ENCODE peak calls at places on chromosomes 11 and 22, in seven cellular contexts. One of them, this sample, is unnamed. For H3K4me1, the result is how much of the 10 kb centered on the place peaks cover.

GRCh38 chr11:9384535-9385287 is at the start of gene IPO7:
- DNase-seq in neural progenitor cell: peak
- DNase-seq in body of pancreas: peak
- DNase-seq in ovary: peak
- DNase-seq in left ventricle myocardium inferior: peak
- DNase-seq in upper lobe of right lung: peak
- DNase-seq in uterus: peak
- DNase-seq in this sample: peak

GRCh38 chr11:23192256-23192655 is 332.0 kb upstream of the CCDC179 start:
- DNase-seq in upper lobe of right lung: no peak
- DNase-seq in neural progenitor cell: no peak
- DNase-seq in uterus: no peak
- DNase-seq in left ventricle myocardium inferior: no peak
- DNase-seq in ovary: no peak
- DNase-seq in body of pancreas: no peak
- DNase-seq in this sample: no peak

GRCh38 chr11:95095858-95096587 is 6.4 kb downstream of the ENDOD1 start:
- DNase-seq in uterus: no peak
- DNase-seq in body of pancreas: no peak
- DNase-seq in upper lobe of right lung: no peak
- DNase-seq in neural progenitor cell: no peak
- DNase-seq in left ventricle myocardium inferior: no peak
- DNase-seq in ovary: no peak
- DNase-seq in this sample: no peak

GRCh38 chr11:110921742-110922200 is 209.5 kb upstream of the ARHGAP20 start:
- DNase-seq in left ventricle myocardium inferior: no peak
- DNase-seq in upper lobe of right lung: no peak
- DNase-seq in body of pancreas: peak
- DNase-seq in ovary: peak
- DNase-seq in uterus: peak
- DNase-seq in neural progenitor cell: peak
- DNase-seq in this sample: peak

GRCh38 chr11:7639643-7640025 is 33.7 kb downstream of the CYB5R2 start:
- DNase-seq in body of pancreas: peak
- DNase-seq in neural progenitor cell: no peak
- DNase-seq in upper lobe of right lung: no peak
- DNase-seq in left ventricle myocardium inferior: no peak
- DNase-seq in uterus: peak
- DNase-seq in ovary: no peak
- DNase-seq in this sample: peak

GRCh38 chr11:134679592-134679991 is 267.6 kb upstream of the B3GAT1 start:
- DNase-seq in ovary: no peak
- DNase-seq in neural progenitor cell: no peak
- DNase-seq in left ventricle myocardium inferior: no peak
- DNase-seq in body of pancreas: no peak
- DNase-seq in uterus: no peak
- DNase-seq in upper lobe of right lung: no peak
- DNase-seq in this sample: no peak

GRCh38 chr22:22959147-22959827 is 71.7 kb downstream of the IGLL5 start:
- DNase-seq in uterus: peak
- DNase-seq in ovary: peak
- DNase-seq in body of pancreas: peak
- DNase-seq in upper lobe of right lung: no peak
- DNase-seq in neural progenitor cell: peak
- DNase-seq in left ventricle myocardium inferior: peak
- DNase-seq in this sample: no peak

GRCh38 chr22:38086942-38087341 is 3.0 kb upstream of the SLC16A8 start:
- DNase-seq in upper lobe of right lung: no peak
- DNase-seq in uterus: no peak
- DNase-seq in body of pancreas: no peak
- DNase-seq in ovary: no peak
- DNase-seq in neural progenitor cell: no peak
- DNase-seq in left ventricle myocardium inferior: no peak
- DNase-seq in this sample: peak

GRCh38 chr22:35306350-35306967 is 6.8 kb downstream of the TOM1 start:
- DNase-seq in left ventricle myocardium inferior: no peak
- DNase-seq in ovary: no peak
- DNase-seq in uterus: no peak
- DNase-seq in body of pancreas: no peak
- DNase-seq in upper lobe of right lung: peak
- DNase-seq in neural progenitor cell: peak
- DNase-seq in this sample: no peak

DNA sequence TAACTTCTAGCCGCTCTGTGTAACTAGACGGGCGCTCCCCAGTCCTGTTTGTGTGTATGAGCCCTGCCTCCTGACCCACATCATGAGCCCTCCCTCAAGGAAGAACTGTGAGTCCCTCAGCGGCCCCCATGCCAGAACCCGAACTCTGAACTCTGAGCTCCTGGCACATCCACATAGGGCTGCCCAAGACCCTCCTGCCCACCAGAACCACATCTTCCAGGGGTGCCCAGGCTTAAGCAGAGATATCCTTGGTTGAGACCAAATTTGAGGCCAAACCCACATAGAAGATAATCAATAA is 3.0 kb downstream of the TRIM29 start:
- DNase-seq in neural progenitor cell: no peak
- DNase-seq in left ventricle myocardium inferior: no peak
- DNase-seq in upper lobe of right lung: peak
- DNase-seq in body of pancreas: no peak
- DNase-seq in ovary: no peak
- DNase-seq in uterus: peak
- DNase-seq in this sample: no peak
- H3K4me3 ChIP-seq in neural progenitor cell: no peak
- H3K4me3 ChIP-seq in left ventricle myocardium inferior: no peak
- H3K4me3 ChIP-seq in upper lobe of right lung: no peak
- H3K4me3 ChIP-seq in body of pancreas: no peak
- H3K4me3 ChIP-seq in ovary: no peak
- H3K4me3 ChIP-seq in uterus: no peak
- H3K4me3 ChIP-seq in this sample: no peak

DNA sequence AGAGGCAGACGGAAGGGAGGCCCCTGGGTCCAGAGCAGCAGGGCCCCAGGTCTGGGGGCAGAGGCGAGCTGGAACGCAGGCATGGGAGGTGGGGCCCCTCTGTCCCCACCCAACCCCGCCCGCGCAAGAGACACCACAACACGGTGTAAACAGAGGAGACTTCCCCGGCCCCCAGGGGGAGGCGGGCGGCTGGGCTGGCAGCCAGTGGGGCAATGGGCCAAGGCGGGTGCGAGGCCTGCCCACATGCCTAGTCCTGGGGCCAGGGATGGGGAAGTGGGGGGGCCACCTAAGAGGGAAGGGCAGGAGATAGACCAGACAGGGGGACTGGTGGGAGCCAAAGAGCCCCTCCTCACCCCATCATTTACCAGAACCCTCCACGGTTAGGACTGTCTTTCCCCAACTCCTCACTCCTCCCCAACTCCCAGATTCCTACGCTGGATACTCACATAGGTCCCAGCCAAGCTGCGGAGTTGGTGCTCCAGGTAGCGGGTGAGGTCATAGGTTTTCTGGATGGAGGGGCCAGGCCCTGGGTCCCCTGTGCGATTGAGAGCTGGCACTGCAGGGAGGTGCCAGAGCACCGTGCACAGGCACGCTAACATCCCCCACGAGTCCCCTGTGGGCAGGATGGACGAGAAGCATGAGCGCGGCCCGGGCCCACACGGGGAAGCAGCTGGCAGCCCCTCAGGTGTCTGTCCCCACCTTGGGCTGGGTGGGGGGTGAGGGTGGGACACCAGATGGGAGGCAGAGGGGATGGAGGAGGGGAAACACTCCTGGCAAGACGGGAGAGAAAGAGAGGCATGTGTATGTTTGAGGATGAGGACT is 6.2 kb downstream of the CLCF1 start:
- DNase-seq in body of pancreas: no peak
- DNase-seq in ovary: peak
- DNase-seq in left ventricle myocardium inferior: no peak
- DNase-seq in neural progenitor cell: no peak
- DNase-seq in uterus: peak
- DNase-seq in upper lobe of right lung: peak
- DNase-seq in this sample: no peak
- H3K4me1 ChIP-seq in body of pancreas: under half
- H3K4me1 ChIP-seq in ovary: under half
- H3K4me1 ChIP-seq in left ventricle myocardium inferior: under half
- H3K4me1 ChIP-seq in neural progenitor cell: under half
- H3K4me1 ChIP-seq in uterus: under half
- H3K4me1 ChIP-seq in upper lobe of right lung: half or more
- H3K4me1 ChIP-seq in this sample: under half

GRCh38 chr22:46415816-46416536 is 80.5 kb downstream of the TRMU start:
- DNase-seq in left ventricle myocardium inferior: no peak
- DNase-seq in body of pancreas: no peak
- DNase-seq in neural progenitor cell: no peak
- DNase-seq in uterus: no peak
- DNase-seq in upper lobe of right lung: no peak
- DNase-seq in ovary: no peak
- DNase-seq in this sample: no peak
- TF ChIP-seq CTCF in left ventricle myocardium inferior: no peak
- TF ChIP-seq CTCF in body of pancreas: no peak
- TF ChIP-seq CTCF in neural progenitor cell: no peak
- TF ChIP-seq CTCF in uterus: no peak
- TF ChIP-seq CTCF in upper lobe of right lung: no peak
- TF ChIP-seq CTCF in ovary: no peak
- TF ChIP-seq CTCF in this sample: no peak

GRCh38 chr22:46007848-46008261 is 30.9 kb upstream of the WNT7B start:
- DNase-seq in body of pancreas: peak
- DNase-seq in left ventricle myocardium inferior: peak
- DNase-seq in ovary: peak
- DNase-seq in uterus: peak
- DNase-seq in neural progenitor cell: no peak
- DNase-seq in upper lobe of right lung: peak
- DNase-seq in this sample: peak
- H3K4me3 ChIP-seq in body of pancreas: no peak
- H3K4me3 ChIP-seq in left ventricle myocardium inferior: peak
- H3K4me3 ChIP-seq in ovary: peak
- H3K4me3 ChIP-seq in uterus: no peak
- H3K4me3 ChIP-seq in neural progenitor cell: no peak
- H3K4me3 ChIP-seq in upper lobe of right lung: peak
- H3K4me3 ChIP-seq in this sample: no peak

GRCh38 chr11:13883589-13883988 is 78.9 kb upstream of the SPON1 start:
- DNase-seq in ovary: no peak
- DNase-seq in body of pancreas: no peak
- DNase-seq in neural progenitor cell: no peak
- DNase-seq in left ventricle myocardium inferior: no peak
- DNase-seq in uterus: no peak
- DNase-seq in upper lobe of right lung: no peak
- DNase-seq in this sample: no peak

GRCh38 chr11:13883042-13883441 is 79.5 kb upstream of the SPON1 start:
- DNase-seq in left ventricle myocardium inferior: no peak
- DNase-seq in uterus: no peak
- DNase-seq in neural progenitor cell: no peak
- DNase-seq in ovary: no peak
- DNase-seq in body of pancreas: no peak
- DNase-seq in upper lobe of right lung: peak
- DNase-seq in this sample: no peak

GRCh38 chr11:13878077-13878476 is 84.4 kb upstream of the SPON1 start:
- DNase-seq in ovary: no peak
- DNase-seq in upper lobe of right lung: no peak
- DNase-seq in left ventricle myocardium inferior: no peak
- DNase-seq in uterus: no peak
- DNase-seq in neural progenitor cell: no peak
- DNase-seq in body of pancreas: no peak
- DNase-seq in this sample: no peak

GRCh38 chr11:13881176-13881680 is 81.3 kb upstream of the SPON1 start:
- DNase-seq in upper lobe of right lung: no peak
- DNase-seq in ovary: no peak
- DNase-seq in neural progenitor cell: no peak
- DNase-seq in uterus: no peak
- DNase-seq in body of pancreas: no peak
- DNase-seq in left ventricle myocardium inferior: no peak
- DNase-seq in this sample: no peak

DNA sequence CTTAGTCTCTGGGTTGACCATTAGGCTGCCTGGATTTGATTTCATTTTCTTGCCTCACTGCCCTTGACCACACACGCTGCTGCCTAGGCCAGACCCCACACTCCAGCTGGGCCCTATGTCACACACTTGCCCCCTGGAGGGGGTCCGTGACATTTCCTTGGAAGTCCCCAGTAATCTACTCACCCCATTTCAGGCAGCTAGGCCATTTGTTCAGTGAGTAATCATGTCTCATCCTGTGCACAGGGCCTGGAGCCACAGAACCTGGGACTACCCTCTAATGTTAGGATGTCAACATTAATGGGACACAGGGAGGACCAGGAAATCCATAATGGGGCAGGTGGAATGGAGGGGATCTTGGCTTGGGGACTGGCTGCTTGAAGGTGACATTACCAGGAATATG is 81.8 kb upstream of the SPON1 start:
- DNase-seq in uterus: no peak
- DNase-seq in left ventricle myocardium inferior: no peak
- DNase-seq in upper lobe of right lung: no peak
- DNase-seq in neural progenitor cell: no peak
- DNase-seq in body of pancreas: no peak
- DNase-seq in ovary: no peak
- DNase-seq in this sample: no peak
- H3K4me1 ChIP-seq in uterus: under half
- H3K4me1 ChIP-seq in left ventricle myocardium inferior: under half
- H3K4me1 ChIP-seq in upper lobe of right lung: under half
- H3K4me1 ChIP-seq in neural progenitor cell: under half
- H3K4me1 ChIP-seq in body of pancreas: under half
- H3K4me1 ChIP-seq in ovary: under half
- H3K4me1 ChIP-seq in this sample: under half

This sample was measured in kidney.